ENCODE peak calls at places on chromosome 22, in six cellular contexts. One of them, this sample, is unnamed.

GRCh38 chr22:44668190-44668885 is 33.7 kb upstream of the PRR5 start:
- DNase-seq in activated effector memory CD4-positive, alpha-beta T cell treated with anti-CD3 and anti-CD28 coated beads, Interleukin-2, amount 50 U/mL, for 16 hours: peak; percentile 82
- DNase-seq in activated naive CD4-positive, alpha-beta T cell treated with anti-CD3 and anti-CD28 coated beads for 36 hours: peak; percentile 23
- DNase-seq in WTC11: peak; percentile 70
- DNase-seq in CD8-positive, alpha-beta T cell: peak; percentile 34
- DNase-seq in H7: peak; percentile 96
- DNase-seq in this sample: no peak

GRCh38 chr22:35131423-35132050 is 65.6 kb downstream of the ISX start:
- DNase-seq in activated naive CD4-positive, alpha-beta T cell treated with anti-CD3 and anti-CD28 coated beads for 36 hours: no peak
- DNase-seq in activated effector memory CD4-positive, alpha-beta T cell treated with anti-CD3 and anti-CD28 coated beads, Interleukin-2, amount 50 U/mL, for 16 hours: no peak
- DNase-seq in WTC11: no peak
- DNase-seq in H7: no peak
- DNase-seq in CD8-positive, alpha-beta T cell: no peak
- DNase-seq in this sample: no peak

GRCh38 chr22:17764036-17764435 is 10.2 kb downstream of the BID start:
- DNase-seq in activated effector memory CD4-positive, alpha-beta T cell treated with anti-CD3 and anti-CD28 coated beads, Interleukin-2, amount 50 U/mL, for 16 hours: no peak
- DNase-seq in WTC11: no peak
- DNase-seq in CD8-positive, alpha-beta T cell: no peak
- DNase-seq in H7: no peak
- DNase-seq in activated naive CD4-positive, alpha-beta T cell treated with anti-CD3 and anti-CD28 coated beads for 36 hours: no peak
- DNase-seq in this sample: no peak

GRCh38 chr22:49037701-49038245 is 789.9 kb downstream of the BRD1 start:
- DNase-seq in activated effector memory CD4-positive, alpha-beta T cell treated with anti-CD3 and anti-CD28 coated beads, Interleukin-2, amount 50 U/mL, for 16 hours: no peak
- DNase-seq in CD8-positive, alpha-beta T cell: no peak
- DNase-seq in activated naive CD4-positive, alpha-beta T cell treated with anti-CD3 and anti-CD28 coated beads for 36 hours: no peak
- DNase-seq in H7: no peak
- DNase-seq in WTC11: no peak
- DNase-seq in this sample: no peak

GRCh38 chr22:27473533-27473932 is 328.0 kb downstream of the MN1 start:
- DNase-seq in H7: no peak
- DNase-seq in WTC11: no peak
- DNase-seq in activated naive CD4-positive, alpha-beta T cell treated with anti-CD3 and anti-CD28 coated beads for 36 hours: no peak
- DNase-seq in activated effector memory CD4-positive, alpha-beta T cell treated with anti-CD3 and anti-CD28 coated beads, Interleukin-2, amount 50 U/mL, for 16 hours: no peak
- DNase-seq in CD8-positive, alpha-beta T cell: no peak
- DNase-seq in this sample: no peak

GRCh38 chr22:50561401-50562074 is 1.2 kb downstream of the SYCE3 start:
- DNase-seq in activated effector memory CD4-positive, alpha-beta T cell treated with anti-CD3 and anti-CD28 coated beads, Interleukin-2, amount 50 U/mL, for 16 hours: no peak
- DNase-seq in activated naive CD4-positive, alpha-beta T cell treated with anti-CD3 and anti-CD28 coated beads for 36 hours: no peak
- DNase-seq in WTC11: no peak
- DNase-seq in H7: peak; percentile 50
- DNase-seq in CD8-positive, alpha-beta T cell: no peak
- DNase-seq in this sample: no peak

GRCh38 chr22:23402275-23403151 is 177.6 kb downstream of the IGLL1 start:
- DNase-seq in H7: peak; percentile 97
- DNase-seq in activated effector memory CD4-positive, alpha-beta T cell treated with anti-CD3 and anti-CD28 coated beads, Interleukin-2, amount 50 U/mL, for 16 hours: peak; percentile 74
- DNase-seq in activated naive CD4-positive, alpha-beta T cell treated with anti-CD3 and anti-CD28 coated beads for 36 hours: peak; percentile 69
- DNase-seq in WTC11: peak; percentile 79
- DNase-seq in CD8-positive, alpha-beta T cell: peak; percentile 21
- DNase-seq in this sample: peak; percentile 69

GRCh38 chr22:31853736-31854500 is 90.4 kb upstream of the YWHAH start:
- DNase-seq in CD8-positive, alpha-beta T cell: no peak
- DNase-seq in activated effector memory CD4-positive, alpha-beta T cell treated with anti-CD3 and anti-CD28 coated beads, Interleukin-2, amount 50 U/mL, for 16 hours: no peak
- DNase-seq in H7: no peak
- DNase-seq in WTC11: no peak
- DNase-seq in activated naive CD4-positive, alpha-beta T cell treated with anti-CD3 and anti-CD28 coated beads for 36 hours: no peak
- DNase-seq in this sample: no peak

GRCh38 chr22:23302171-23303002 is 122.1 kb downstream of the BCR start:
- DNase-seq in WTC11: no peak
- DNase-seq in activated naive CD4-positive, alpha-beta T cell treated with anti-CD3 and anti-CD28 coated beads for 36 hours: no peak
- DNase-seq in CD8-positive, alpha-beta T cell: no peak
- DNase-seq in H7: no peak
- DNase-seq in activated effector memory CD4-positive, alpha-beta T cell treated with anti-CD3 and anti-CD28 coated beads, Interleukin-2, amount 50 U/mL, for 16 hours: no peak
- DNase-seq in this sample: no peak

This sample was measured in NCI-H748 treated with DMSO at 0.1 percent for 48 hours.